ENCODE peak calls at places on chromosomes 16 and 17, in five cellular contexts. W is GM10248; P is H9; D is neuronal stem cell; R is stimulated activated CD4-positive, alpha-beta T cell treated with anti-CD3 and anti-CD28 coated beads, Interleukin-2, amount 100 ng/mL, for 48 hours. V is an unnamed sample.

GRCh38 chr17:20706752-20707372 is 127.3 kb downstream of the CDRT15L2 start:
- DNase-seq in W (no peak), P (no peak), D (no peak), R (no peak), V (no peak)

GRCh38 chr17:17975441-17975840 is 2.8 kb downstream of the DRC3 start:
- DNase-seq in W (no peak), P (no peak), D (no peak), R (no peak), V (no peak)

GRCh38 chr17:50199651-50200446 is 1.6 kb downstream of the COL1A1 start:
- DNase-seq in W (peak; percentile 84), P (peak; percentile 97), D (peak; percentile 68), R (peak; percentile 45), V (peak; percentile 37)

GRCh38 chr16:70770968-70771552 is 29.9 kb downstream of the VAC14 start:
- DNase-seq in W (peak; percentile 74), P (peak; percentile 70), D (peak; percentile 61), R (peak; percentile 60), V (peak; percentile 30)

GRCh38 chr16:12833939-12834338 is 30.3 kb upstream of the CPPED1 start:
- DNase-seq in W (no peak), P (peak; percentile 66), D (no peak), R (no peak), V (peak; percentile 2)

GRCh38 chr17:36920032-36921000 is 17.0 kb upstream of the LHX1 start:
- DNase-seq in W (no peak), P (peak; percentile 53), D (no peak), R (no peak), V (no peak)

GRCh38 chr17:15247891-15248529 is 17.1 kb downstream of the PMP22 start:
- DNase-seq in W (no peak), P (peak; percentile 55), D (no peak), R (no peak), V (no peak)

GRCh38 chr17:9811086-9811485 is 10.8 kb downstream of the GSG1L2 start:
- DNase-seq in W (no peak), P (no peak), D (no peak), R (no peak), V (no peak)

GRCh38 chr16:15765880-15766279 is 90.9 kb downstream of the MYH11 start:
- DNase-seq in W (peak; percentile 80), P (peak; percentile 46), D (peak; percentile 38), R (peak; percentile 8), V (peak; percentile 58)

GRCh38 chr17:18041776-18042175 is 2.6 kb downstream of the GID4 start:
- DNase-seq in W (no peak), P (no peak), D (no peak), R (no peak), V (no peak)

V was measured in NCI-H460.